ENCODE peak calls at places on chromosome 11, in seven cellular contexts. I, P, Q, A, Y, Z and L are unnamed samples. For H3K9me3, the result is how much of the 10 kb centered on the place peaks cover.

GRCh38 chr11:46588915-46589314 is 4.9 kb downstream of the AMBRA1 start:
- DNase-seq in I (no peak), P (no peak), Q (peak), A (no peak), Y (no peak), Z (no peak), L (no peak)

GRCh38 chr11:94171693-94172440 is 43.2 kb downstream of the PANX1 start:
- DNase-seq in I (no peak), P (peak), Q (peak), A (no peak), Y (peak), Z (no peak), L (no peak)

GRCh38 chr11:71933141-71933933 is 4.5 kb downstream of the RNF121 start:
- DNase-seq in I (no peak), P (no peak), Q (no peak), A (no peak), Y (no peak), Z (no peak), L (no peak)

GRCh38 chr11:44632466-44633123 is 67.1 kb downstream of the CD82 start:
- DNase-seq in I (no peak), P (no peak), Q (no peak), A (no peak), Y (no peak), Z (peak), L (no peak)

GRCh38 chr11:65438257-65439151 is 15.9 kb downstream of the NEAT1 start:
- DNase-seq in I (no peak), P (peak), Q (peak), A (no peak), Y (no peak), Z (no peak), L (no peak)

GRCh38 chr11:112722876-112723275 is 238.3 kb upstream of the NCAM1 start:
- DNase-seq in I (no peak), P (no peak), Q (no peak), A (no peak), Y (no peak), Z (no peak), L (no peak)

GRCh38 chr11:128522943-128523518 is 64.3 kb downstream of the ETS1 start:
- DNase-seq in I (no peak), P (no peak), Q (no peak), A (no peak), Y (no peak), Z (no peak), L (peak)

GRCh38 chr11:112856133-112856532 is 105.1 kb upstream of the NCAM1 start:
- DNase-seq in I (no peak), P (no peak), Q (no peak), A (no peak), Y (no peak), Z (no peak), L (no peak)

GRCh38 chr11:63802637-63803414 is 10.4 kb upstream of the SPINDOC start:
- DNase-seq in I (no peak), P (peak), Q (peak), A (no peak), Y (no peak), Z (no peak), L (no peak)

GRCh38 chr11:1307163-1307870 is 2.1 kb downstream of the TOLLIP start:
- DNase-seq in I (no peak), P (no peak), Q (no peak), A (no peak), Y (no peak), Z (peak), L (no peak)

GRCh38 chr11:31555938-31556337 is 46.4 kb downstream of the ELP4 start:
- DNase-seq in I (no peak), P (no peak), Q (no peak), A (no peak), Y (no peak), Z (no peak), L (no peak)

GRCh38 chr11:10659339-10660216 is 34.0 kb downstream of the IRAG1 start:
- DNase-seq in I (no peak), P (peak), Q (peak), A (peak), Y (no peak), Z (peak), L (no peak)

GRCh38 chr11:82720267-82720666 is 13.4 kb downstream of the FAM181B start:
- DNase-seq in I (no peak), P (no peak), Q (no peak), A (no peak), Y (no peak), Z (no peak), L (no peak)

GRCh38 chr11:94583885-94584500 is 16.8 kb downstream of the PIWIL4 start:
- DNase-seq in I (no peak), P (no peak), Q (no peak), A (no peak), Y (no peak), Z (no peak), L (no peak)

GRCh38 chr11:31601635-31602282 is 92.2 kb downstream of the ELP4 start:
- DNase-seq in I (no peak), P (no peak), Q (no peak), A (no peak), Y (no peak), Z (no peak), L (no peak)

GRCh38 chr11:69233761-69234136 is 60.2 kb upstream of the MYEOV start:
- DNase-seq in I (no peak), P (no peak), Q (no peak), A (no peak), Y (no peak), Z (no peak), L (no peak)

GRCh38 chr11:118911113-118911879 is 14.4 kb downstream of the BCL9L start:
- DNase-seq in I (no peak), P (no peak), Q (peak), A (no peak), Y (peak), Z (no peak), L (no peak)

GRCh38 chr11:76287227-76287626 is 80.9 kb upstream of the WNT11 start:
- DNase-seq in I (no peak), P (no peak), Q (no peak), A (no peak), Y (no peak), Z (no peak), L (no peak)

GRCh38 chr11:111934301-111934700 is 2.8 kb upstream of the DIXDC1 start:
- DNase-seq in I (no peak), P (no peak), Q (no peak), A (no peak), Y (no peak), Z (no peak), L (no peak)

GRCh38 chr11:62575156-62575555 is 1.5 kb upstream of the EEF1G start:
- DNase-seq in I (no peak), P (no peak), Q (no peak), A (no peak), Y (peak), Z (peak), L (no peak)

GRCh38 chr11:128021304-128022006 is 565.9 kb downstream of the ETS1 start:
- DNase-seq in I (no peak), P (peak), Q (peak), A (no peak), Y (no peak), Z (no peak), L (no peak)

GRCh38 chr11:17547051-17547577 is at the start of gene OTOG:
- DNase-seq in I (no peak), P (no peak), Q (no peak), A (no peak), Y (no peak), Z (no peak), L (no peak)

GRCh38 chr11:26849009-26849408 is 127.1 kb upstream of the SLC5A12 start:
- DNase-seq in I (peak), P (no peak), Q (no peak), A (no peak), Y (peak), Z (no peak), L (no peak)

GRCh38 chr11:93288079-93288478 is 42.5 kb upstream of the DEUP1 start:
- DNase-seq in I (no peak), P (no peak), Q (no peak), A (no peak), Y (no peak), Z (no peak), L (no peak)

GRCh38 chr11:121656333-121657090 is 203.7 kb upstream of the SORL1-AS1 start:
- DNase-seq in I (peak), P (no peak), Q (no peak), A (no peak), Y (peak), Z (peak), L (no peak)

GRCh38 chr11:70552441-70553150 is 154.3 kb downstream of the CTTN start:
- DNase-seq in I (no peak), P (no peak), Q (no peak), A (no peak), Y (no peak), Z (no peak), L (no peak)
- H3K9me3 ChIP-seq in I (under half), P (under half), Q (under half), A (under half), Y (under half), Z (under half), L (under half)

GRCh38 chr11:73333173-73333572 is 25.1 kb downstream of the ARHGEF17 start:
- DNase-seq in I (no peak), P (no peak), Q (no peak), A (no peak), Y (peak), Z (no peak), L (no peak)
- H3K9me3 ChIP-seq in I (under half), P (under half), Q (under half), A (under half), Y (under half), Z (under half), L (under half)

GRCh38 chr11:68125164-68125563 is 4.0 kb upstream of the CHKA start:
- DNase-seq in I (no peak), P (no peak), Q (no peak), A (no peak), Y (no peak), Z (no peak), L (no peak)

GRCh38 chr11:68128682-68129327 is 7.6 kb upstream of the CHKA start:
- DNase-seq in I (peak), P (peak), Q (peak), A (peak), Y (peak), Z (peak), L (no peak)

GRCh38 chr11:68127791-68128681 is 6.8 kb upstream of the CHKA start:
- DNase-seq in I (peak), P (peak), Q (peak), A (peak), Y (peak), Z (peak), L (no peak)

GRCh38 chr11:68135161-68135560 is 14.0 kb upstream of the CHKA start:
- DNase-seq in I (no peak), P (no peak), Q (no peak), A (no peak), Y (no peak), Z (no peak), L (no peak)

GRCh38 chr11:68130121-68130520 is 8.9 kb upstream of the CHKA start:
- DNase-seq in I (no peak), P (no peak), Q (no peak), A (no peak), Y (no peak), Z (no peak), L (no peak)
- H3K9me3 ChIP-seq in I (under half), P (under half), Q (under half), A (under half), Y (under half), Z (under half), L (under half)

GRCh38 chr11:50098186-50098725 is 65.6 kb downstream of the OR4C45 start:
- DNase-seq in I (no peak), P (no peak), Q (no peak), A (no peak), Y (no peak), Z (no peak), L (no peak)

GRCh38 chr11:50102916-50103315 is 70.2 kb downstream of the OR4C45 start:
- DNase-seq in I (no peak), P (no peak), Q (no peak), A (no peak), Y (no peak), Z (no peak), L (no peak)
- H3K9me3 ChIP-seq in I (under half), P (under half), Q (under half), A (under half), Y (under half), Z (under half), L (under half)

GRCh38 chr11:67609316-67609715 is 2.6 kb downstream of the NDUFV1 start:
- DNase-seq in I (no peak), P (no peak), Q (no peak), A (no peak), Y (no peak), Z (no peak), L (no peak)
- H3K9me3 ChIP-seq in I (under half), P (under half), Q (under half), A (under half), Y (under half), Z (under half), L (under half)

GRCh38 chr11:92198276-92198675 is 26.3 kb upstream of the FAT3 start:
- DNase-seq in I (no peak), P (no peak), Q (no peak), A (no peak), Y (no peak), Z (no peak), L (no peak)
- H3K9me3 ChIP-seq in I (under half), P (under half), Q (under half), A (under half), Y (under half), Z (under half), L (under half)